ENCODE peak calls at places on chromosomes 1 and 21, in six cellular contexts. One of them, this sample, is unnamed.

GRCh38 chr1:206581571-206581981 is 30.7 kb downstream of the EIF2D start:
- DNase-seq in mucosa of gallbladder: peak
- DNase-seq in pancreas: no peak
- DNase-seq in GM12865: peak
- DNase-seq in activated CD4-positive, alpha-beta T cell treated with anti-CD3 and anti-CD28 coated beads for 4 hours: peak
- DNase-seq in AG09319: no peak
- DNase-seq in this sample: peak

GRCh38 chr1:44592208-44593145 is 81.8 kb downstream of the TMEM53 start:
- DNase-seq in mucosa of gallbladder: no peak
- DNase-seq in pancreas: no peak
- DNase-seq in GM12865: no peak
- DNase-seq in activated CD4-positive, alpha-beta T cell treated with anti-CD3 and anti-CD28 coated beads for 4 hours: no peak
- DNase-seq in AG09319: no peak
- DNase-seq in this sample: no peak

GRCh38 chr1:97071163-97071562 is 349.6 kb downstream of the PTBP2 start:
- DNase-seq in mucosa of gallbladder: no peak
- DNase-seq in pancreas: no peak
- DNase-seq in GM12865: no peak
- DNase-seq in activated CD4-positive, alpha-beta T cell treated with anti-CD3 and anti-CD28 coated beads for 4 hours: no peak
- DNase-seq in AG09319: no peak
- DNase-seq in this sample: no peak

GRCh38 chr1:19772053-19772452 is 27.7 kb downstream of the TMCO4 start:
- DNase-seq in mucosa of gallbladder: no peak
- DNase-seq in pancreas: no peak
- DNase-seq in GM12865: no peak
- DNase-seq in activated CD4-positive, alpha-beta T cell treated with anti-CD3 and anti-CD28 coated beads for 4 hours: no peak
- DNase-seq in AG09319: no peak
- DNase-seq in this sample: no peak

GRCh38 chr1:172378109-172378755 is 42.3 kb upstream of the C1orf105 start:
- DNase-seq in mucosa of gallbladder: no peak
- DNase-seq in pancreas: no peak
- DNase-seq in GM12865: no peak
- DNase-seq in activated CD4-positive, alpha-beta T cell treated with anti-CD3 and anti-CD28 coated beads for 4 hours: no peak
- DNase-seq in AG09319: no peak
- DNase-seq in this sample: no peak

GRCh38 chr1:156487862-156488261 is 12.7 kb downstream of the MEF2D start:
- DNase-seq in mucosa of gallbladder: no peak
- DNase-seq in pancreas: no peak
- DNase-seq in GM12865: peak
- DNase-seq in activated CD4-positive, alpha-beta T cell treated with anti-CD3 and anti-CD28 coated beads for 4 hours: no peak
- DNase-seq in AG09319: no peak
- DNase-seq in this sample: no peak

GRCh38 chr1:18998016-18998724 is 41.7 kb upstream of the IFFO2 start:
- DNase-seq in mucosa of gallbladder: no peak
- DNase-seq in pancreas: no peak
- DNase-seq in GM12865: no peak
- DNase-seq in activated CD4-positive, alpha-beta T cell treated with anti-CD3 and anti-CD28 coated beads for 4 hours: no peak
- DNase-seq in AG09319: no peak
- DNase-seq in this sample: no peak

GRCh38 chr1:23010734-23011449 is 4.8 kb downstream of the TEX46 start:
- DNase-seq in mucosa of gallbladder: no peak
- DNase-seq in pancreas: no peak
- DNase-seq in GM12865: no peak
- DNase-seq in activated CD4-positive, alpha-beta T cell treated with anti-CD3 and anti-CD28 coated beads for 4 hours: no peak
- DNase-seq in AG09319: no peak
- DNase-seq in this sample: no peak

GRCh38 chr1:114339379-114339778 is 171.6 kb downstream of the TRIM33 start:
- DNase-seq in mucosa of gallbladder: no peak
- DNase-seq in pancreas: no peak
- DNase-seq in GM12865: no peak
- DNase-seq in activated CD4-positive, alpha-beta T cell treated with anti-CD3 and anti-CD28 coated beads for 4 hours: no peak
- DNase-seq in AG09319: no peak
- DNase-seq in this sample: no peak

GRCh38 chr21:32007461-32007860 is 134.6 kb downstream of the HUNK start:
- DNase-seq in mucosa of gallbladder: no peak
- DNase-seq in pancreas: no peak
- DNase-seq in GM12865: no peak
- DNase-seq in activated CD4-positive, alpha-beta T cell treated with anti-CD3 and anti-CD28 coated beads for 4 hours: no peak
- DNase-seq in AG09319: peak
- DNase-seq in this sample: no peak

GRCh38 chr1:156356875-156357534 is 12.0 kb upstream of the RHBG start:
- DNase-seq in mucosa of gallbladder: peak
- DNase-seq in pancreas: peak
- DNase-seq in GM12865: peak
- DNase-seq in activated CD4-positive, alpha-beta T cell treated with anti-CD3 and anti-CD28 coated beads for 4 hours: peak
- DNase-seq in AG09319: no peak
- DNase-seq in this sample: peak

GRCh38 chr1:224106568-224107281 is 7.2 kb upstream of the FBXO28 start:
- DNase-seq in mucosa of gallbladder: peak
- DNase-seq in pancreas: peak
- DNase-seq in GM12865: peak
- DNase-seq in activated CD4-positive, alpha-beta T cell treated with anti-CD3 and anti-CD28 coated beads for 4 hours: no peak
- DNase-seq in AG09319: no peak
- DNase-seq in this sample: no peak

GRCh38 chr1:25657121-25657521 is 40.5 kb downstream of the MAN1C1 start:
- DNase-seq in mucosa of gallbladder: no peak
- DNase-seq in pancreas: no peak
- DNase-seq in GM12865: no peak
- DNase-seq in activated CD4-positive, alpha-beta T cell treated with anti-CD3 and anti-CD28 coated beads for 4 hours: no peak
- DNase-seq in AG09319: no peak
- DNase-seq in this sample: peak

GRCh38 chr1:158246650-158247049 is 7.6 kb upstream of the CD1A start:
- DNase-seq in mucosa of gallbladder: no peak
- DNase-seq in pancreas: no peak
- DNase-seq in GM12865: peak
- DNase-seq in activated CD4-positive, alpha-beta T cell treated with anti-CD3 and anti-CD28 coated beads for 4 hours: no peak
- DNase-seq in AG09319: no peak
- DNase-seq in this sample: no peak

GRCh38 chr1:63701187-63701586 is 72.6 kb upstream of the ROR1 start:
- DNase-seq in mucosa of gallbladder: peak
- DNase-seq in pancreas: peak
- DNase-seq in GM12865: no peak
- DNase-seq in activated CD4-positive, alpha-beta T cell treated with anti-CD3 and anti-CD28 coated beads for 4 hours: no peak
- DNase-seq in AG09319: no peak
- DNase-seq in this sample: no peak

GRCh38 chr21:45887788-45888187 is 93.8 kb upstream of the COL6A1 start:
- DNase-seq in mucosa of gallbladder: no peak
- DNase-seq in pancreas: no peak
- DNase-seq in GM12865: no peak
- DNase-seq in activated CD4-positive, alpha-beta T cell treated with anti-CD3 and anti-CD28 coated beads for 4 hours: no peak
- DNase-seq in AG09319: no peak
- DNase-seq in this sample: no peak

GRCh38 chr1:242162179-242162578 is 163.3 kb upstream of the MAP1LC3C start:
- DNase-seq in mucosa of gallbladder: no peak
- DNase-seq in pancreas: no peak
- DNase-seq in GM12865: no peak
- DNase-seq in activated CD4-positive, alpha-beta T cell treated with anti-CD3 and anti-CD28 coated beads for 4 hours: no peak
- DNase-seq in AG09319: no peak
- DNase-seq in this sample: no peak

This sample was measured in testis.